ENCODE peak calls at places on chromosome 1, in eight cellular contexts. One of them, this sample, is unnamed.
A peak's percentile ranks its signal among the peaks of the same experiment; 100 is the strongest.

GRCh38 chr1:245589827-245590421 is 435.1 kb downstream of the KIF26B start:
- DNase-seq in pancreas: no peak
- DNase-seq in psoas muscle: no peak
- DNase-seq in AG10803: no peak
- DNase-seq in brain microvascular endothelial cell: no peak
- DNase-seq in WTC11: no peak
- DNase-seq in breast epithelium: no peak
- DNase-seq in IMR-90: no peak
- DNase-seq in this sample: no peak

GRCh38 chr1:201115390-201115937 is 3.2 kb upstream of the CACNA1S start:
- DNase-seq in pancreas: no peak
- DNase-seq in psoas muscle: no peak
- DNase-seq in AG10803: no peak
- DNase-seq in brain microvascular endothelial cell: no peak
- DNase-seq in WTC11: no peak
- DNase-seq in breast epithelium: no peak
- DNase-seq in IMR-90: no peak
- DNase-seq in this sample: no peak

GRCh38 chr1:78836736-78837135 is 169.8 kb downstream of the ADGRL4 start:
- DNase-seq in pancreas: no peak
- DNase-seq in psoas muscle: no peak
- DNase-seq in AG10803: peak; percentile 18
- DNase-seq in brain microvascular endothelial cell: no peak
- DNase-seq in WTC11: no peak
- DNase-seq in breast epithelium: no peak
- DNase-seq in IMR-90: no peak
- DNase-seq in this sample: no peak

GRCh38 chr1:37394574-37395464 is 79.6 kb upstream of the ZC3H12A start:
- DNase-seq in pancreas: no peak
- DNase-seq in psoas muscle: no peak
- DNase-seq in AG10803: no peak
- DNase-seq in brain microvascular endothelial cell: no peak
- DNase-seq in WTC11: peak; percentile 78
- DNase-seq in breast epithelium: no peak
- DNase-seq in IMR-90: no peak
- DNase-seq in this sample: no peak

GRCh38 chr1:246532519-246532918 is 25.4 kb upstream of the SMYD3 start:
- DNase-seq in pancreas: no peak
- DNase-seq in psoas muscle: no peak
- DNase-seq in AG10803: no peak
- DNase-seq in brain microvascular endothelial cell: no peak
- DNase-seq in WTC11: no peak
- DNase-seq in breast epithelium: no peak
- DNase-seq in IMR-90: peak; percentile 2
- DNase-seq in this sample: no peak

GRCh38 chr1:1239624-1240347 is 6.7 kb downstream of the C1QTNF12 start:
- DNase-seq in pancreas: no peak
- DNase-seq in psoas muscle: no peak
- DNase-seq in AG10803: no peak
- DNase-seq in brain microvascular endothelial cell: no peak
- DNase-seq in WTC11: no peak
- DNase-seq in breast epithelium: no peak
- DNase-seq in IMR-90: no peak
- DNase-seq in this sample: no peak

GRCh38 chr1:28885472-28885877 is 28.9 kb upstream of the EPB41 start:
- DNase-seq in pancreas: no peak
- DNase-seq in psoas muscle: no peak
- DNase-seq in AG10803: no peak
- DNase-seq in brain microvascular endothelial cell: no peak
- DNase-seq in WTC11: no peak
- DNase-seq in breast epithelium: no peak
- DNase-seq in IMR-90: no peak
- DNase-seq in this sample: no peak

GRCh38 chr1:153790282-153790995 is 15.2 kb downstream of the SLC27A3 start:
- DNase-seq in pancreas: peak; percentile 46
- DNase-seq in psoas muscle: peak; percentile 85
- DNase-seq in AG10803: peak; percentile 88
- DNase-seq in brain microvascular endothelial cell: peak; percentile 35
- DNase-seq in WTC11: peak; percentile 10
- DNase-seq in breast epithelium: peak; percentile 68
- DNase-seq in IMR-90: peak; percentile 84
- DNase-seq in this sample: no peak

GRCh38 chr1:111733183-111733995 is 5.8 kb downstream of the INKA2 start:
- DNase-seq in pancreas: no peak
- DNase-seq in psoas muscle: peak; percentile 88
- DNase-seq in AG10803: peak; percentile 78
- DNase-seq in brain microvascular endothelial cell: peak; percentile 76
- DNase-seq in WTC11: no peak
- DNase-seq in breast epithelium: no peak
- DNase-seq in IMR-90: peak; percentile 91
- DNase-seq in this sample: no peak

GRCh38 chr1:114135806-114136205 is 17.9 kb downstream of the SYT6 start:
- DNase-seq in pancreas: no peak
- DNase-seq in psoas muscle: no peak
- DNase-seq in AG10803: no peak
- DNase-seq in brain microvascular endothelial cell: no peak
- DNase-seq in WTC11: no peak
- DNase-seq in breast epithelium: no peak
- DNase-seq in IMR-90: no peak
- DNase-seq in this sample: no peak

GRCh38 chr1:160465123-160465522 is 57.9 kb downstream of the SLAMF6 start:
- DNase-seq in pancreas: no peak
- DNase-seq in psoas muscle: no peak
- DNase-seq in AG10803: no peak
- DNase-seq in brain microvascular endothelial cell: no peak
- DNase-seq in WTC11: no peak
- DNase-seq in breast epithelium: no peak
- DNase-seq in IMR-90: no peak
- DNase-seq in this sample: no peak

GRCh38 chr1:208654241-208654640 is 410.1 kb upstream of the PLXNA2 start:
- DNase-seq in pancreas: no peak
- DNase-seq in psoas muscle: no peak
- DNase-seq in AG10803: peak; percentile 28
- DNase-seq in brain microvascular endothelial cell: peak; percentile 5
- DNase-seq in WTC11: peak; percentile 14
- DNase-seq in breast epithelium: no peak
- DNase-seq in IMR-90: no peak
- DNase-seq in this sample: no peak

GRCh38 chr1:175580351-175580750 is 163.0 kb downstream of the TNR start:
- DNase-seq in pancreas: no peak
- DNase-seq in psoas muscle: no peak
- DNase-seq in AG10803: no peak
- DNase-seq in brain microvascular endothelial cell: no peak
- DNase-seq in WTC11: no peak
- DNase-seq in breast epithelium: no peak
- DNase-seq in IMR-90: no peak
- DNase-seq in this sample: no peak

GRCh38 chr1:101733340-101733739 is 263.4 kb downstream of the OLFM3 start:
- DNase-seq in pancreas: no peak
- DNase-seq in psoas muscle: no peak
- DNase-seq in AG10803: no peak
- DNase-seq in brain microvascular endothelial cell: no peak
- DNase-seq in WTC11: no peak
- DNase-seq in breast epithelium: no peak
- DNase-seq in IMR-90: no peak
- DNase-seq in this sample: no peak

GRCh38 chr1:229380514-229381160 is 37.8 kb upstream of the CCSAP start:
- DNase-seq in pancreas: peak; percentile 7
- DNase-seq in psoas muscle: no peak
- DNase-seq in AG10803: no peak
- DNase-seq in brain microvascular endothelial cell: no peak
- DNase-seq in WTC11: no peak
- DNase-seq in breast epithelium: no peak
- DNase-seq in IMR-90: no peak
- DNase-seq in this sample: no peak

GRCh38 chr1:170670751-170671628 is 7.1 kb downstream of the PRRX1 start:
- DNase-seq in pancreas: no peak
- DNase-seq in psoas muscle: peak; percentile 88
- DNase-seq in AG10803: no peak
- DNase-seq in brain microvascular endothelial cell: peak; percentile 56
- DNase-seq in WTC11: peak; percentile 85
- DNase-seq in breast epithelium: no peak
- DNase-seq in IMR-90: peak; percentile 37
- DNase-seq in this sample: no peak

GRCh38 chr1:156465747-156466365 is 34.7 kb downstream of the MEF2D start:
- DNase-seq in pancreas: no peak
- DNase-seq in psoas muscle: no peak
- DNase-seq in AG10803: no peak
- DNase-seq in brain microvascular endothelial cell: peak; percentile 28
- DNase-seq in WTC11: peak; percentile 66
- DNase-seq in breast epithelium: no peak
- DNase-seq in IMR-90: no peak
- DNase-seq in this sample: no peak
- TF ChIP-seq CTCF in pancreas: no peak
- TF ChIP-seq CTCF in psoas muscle: no peak
- TF ChIP-seq CTCF in AG10803: peak; percentile 15
- TF ChIP-seq CTCF in brain microvascular endothelial cell: peak; percentile 63
- TF ChIP-seq CTCF in WTC11: no peak
- TF ChIP-seq CTCF in breast epithelium: no peak
- TF ChIP-seq CTCF in IMR-90: peak; percentile 27
- TF ChIP-seq CTCF in this sample: no peak

DNA sequence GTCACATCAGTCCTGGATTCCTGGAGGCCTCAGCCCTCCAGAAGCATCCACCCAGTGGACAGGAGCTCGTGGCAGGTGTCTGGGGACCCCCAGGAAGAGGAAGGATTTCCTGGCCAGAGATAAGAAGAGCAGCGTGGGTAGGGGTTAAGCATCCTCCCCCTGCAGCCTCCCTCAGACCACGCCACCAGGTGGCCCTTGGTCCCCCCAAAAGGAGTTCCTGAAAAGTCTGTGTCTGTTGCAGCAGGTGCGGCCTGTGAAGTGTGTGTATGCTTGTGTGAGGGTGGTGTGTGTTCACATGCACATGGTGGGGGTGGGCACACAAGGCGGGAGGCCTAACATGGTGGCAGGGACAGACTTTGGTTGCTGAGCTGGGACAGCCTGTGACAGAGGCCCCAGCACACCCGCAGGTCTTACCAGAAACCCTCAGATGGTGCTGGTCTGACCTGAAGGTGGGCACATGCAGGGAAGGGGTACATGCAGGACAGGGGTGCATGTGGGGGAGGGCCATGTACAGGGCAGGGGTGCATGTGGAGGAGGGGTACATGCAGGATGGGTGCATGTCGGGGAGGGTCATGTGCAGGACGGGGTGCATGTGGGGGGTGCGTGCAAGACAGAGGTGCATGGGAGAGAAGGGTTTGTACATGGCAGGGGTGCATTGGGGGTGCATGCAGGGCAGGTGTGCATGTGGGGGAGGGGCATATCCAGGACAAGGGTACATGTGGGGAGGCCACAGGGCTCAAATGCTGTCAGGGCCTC is 18.2 kb upstream of the RUNX3 start:
- DNase-seq in pancreas: no peak
- DNase-seq in psoas muscle: no peak
- DNase-seq in AG10803: no peak
- DNase-seq in brain microvascular endothelial cell: no peak
- DNase-seq in WTC11: no peak
- DNase-seq in breast epithelium: no peak
- DNase-seq in IMR-90: no peak
- DNase-seq in this sample: no peak
- TF ChIP-seq CTCF in pancreas: no peak
- TF ChIP-seq CTCF in psoas muscle: no peak
- TF ChIP-seq CTCF in AG10803: no peak
- TF ChIP-seq CTCF in brain microvascular endothelial cell: peak; percentile 8
- TF ChIP-seq CTCF in WTC11: no peak
- TF ChIP-seq CTCF in breast epithelium: no peak
- TF ChIP-seq CTCF in IMR-90: no peak
- TF ChIP-seq CTCF in this sample: no peak

GRCh38 chr1:231413749-231414082 is 8.4 kb downstream of the EGLN1 start:
- DNase-seq in pancreas: no peak
- DNase-seq in psoas muscle: no peak
- DNase-seq in AG10803: no peak
- DNase-seq in brain microvascular endothelial cell: no peak
- DNase-seq in WTC11: no peak
- DNase-seq in breast epithelium: no peak
- DNase-seq in IMR-90: no peak
- DNase-seq in this sample: no peak
- TF ChIP-seq CTCF in pancreas: no peak
- TF ChIP-seq CTCF in psoas muscle: no peak
- TF ChIP-seq CTCF in AG10803: no peak
- TF ChIP-seq CTCF in brain microvascular endothelial cell: no peak
- TF ChIP-seq CTCF in WTC11: no peak
- TF ChIP-seq CTCF in breast epithelium: no peak
- TF ChIP-seq CTCF in IMR-90: no peak
- TF ChIP-seq CTCF in this sample: no peak

DNA sequence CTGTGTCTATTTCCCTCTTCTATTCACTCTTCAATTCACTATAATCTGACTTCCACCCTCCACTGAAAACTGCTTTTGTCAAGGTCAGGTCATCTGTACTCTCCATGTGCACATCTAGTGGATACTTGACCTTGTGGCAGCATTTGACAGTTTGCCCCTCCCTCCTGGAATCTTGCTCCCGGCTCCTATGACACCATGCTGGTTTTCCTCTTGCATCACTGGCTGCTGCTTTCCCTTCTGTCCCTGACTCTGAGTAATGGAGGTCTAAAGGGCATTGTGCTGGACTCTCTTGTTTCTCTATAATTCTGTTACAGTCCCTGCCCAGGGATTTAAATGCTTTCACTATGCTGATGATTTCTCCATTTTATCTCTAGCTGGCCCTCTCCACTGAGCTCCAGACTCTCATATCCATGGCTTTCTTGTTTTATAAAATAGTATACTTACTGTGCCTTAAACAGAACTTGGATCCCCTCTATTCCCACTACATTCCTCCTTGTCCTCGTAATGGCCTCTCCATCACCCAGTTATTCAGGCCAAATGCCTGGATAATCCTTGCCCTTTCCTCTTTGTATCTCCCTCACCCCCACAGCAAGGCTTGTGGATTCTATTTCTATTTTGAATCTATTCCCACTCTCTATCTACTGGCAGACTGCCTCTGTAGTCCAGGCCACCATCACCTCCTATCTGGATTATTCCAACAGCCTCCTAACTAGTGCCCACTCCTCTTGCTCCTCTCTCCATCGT is 36.8 kb upstream of the PODN start:
- DNase-seq in pancreas: no peak
- DNase-seq in psoas muscle: peak; percentile 63
- DNase-seq in AG10803: peak; percentile 69
- DNase-seq in brain microvascular endothelial cell: peak; percentile 55
- DNase-seq in WTC11: no peak
- DNase-seq in breast epithelium: no peak
- DNase-seq in IMR-90: peak; percentile 87
- DNase-seq in this sample: no peak
- TF ChIP-seq CTCF in pancreas: no peak
- TF ChIP-seq CTCF in psoas muscle: no peak
- TF ChIP-seq CTCF in AG10803: no peak
- TF ChIP-seq CTCF in brain microvascular endothelial cell: no peak
- TF ChIP-seq CTCF in WTC11: no peak
- TF ChIP-seq CTCF in breast epithelium: no peak
- TF ChIP-seq CTCF in IMR-90: no peak
- TF ChIP-seq CTCF in this sample: no peak

This sample was measured in LNCaP clone FGC.